ENCODE peak calls at places on chromosomes 11 and 22, in ten cellular contexts. One of them, this sample, is unnamed.

GRCh38 chr11:3340025-3340424 is 38.9 kb downstream of the ZNF195 start:
- DNase-seq in Calu3: no peak
- DNase-seq in A673: no peak
- DNase-seq in neural crest cell: no peak
- DNase-seq in tibial artery: no peak
- DNase-seq in fibroblast of lung: peak; percentile 94
- DNase-seq in fibroblast of mammary gland: peak; percentile 77
- DNase-seq in osteoblast: peak; percentile 91
- DNase-seq in progenitor cell of endocrine pancreas: no peak
- DNase-seq in lower lobe of right lung: no peak
- DNase-seq in this sample: no peak

GRCh38 chr22:35440129-35440528 is 40.2 kb downstream of the MCM5 start:
- DNase-seq in Calu3: no peak
- DNase-seq in A673: no peak
- DNase-seq in neural crest cell: no peak
- DNase-seq in tibial artery: no peak
- DNase-seq in fibroblast of lung: no peak
- DNase-seq in fibroblast of mammary gland: peak; percentile 41
- DNase-seq in osteoblast: peak; percentile 76
- DNase-seq in progenitor cell of endocrine pancreas: no peak
- DNase-seq in lower lobe of right lung: no peak
- DNase-seq in this sample: no peak

GRCh38 chr11:115051938-115052590 is 373.7 kb downstream of the NXPE2 start:
- DNase-seq in Calu3: no peak
- DNase-seq in A673: no peak
- DNase-seq in neural crest cell: no peak
- DNase-seq in tibial artery: no peak
- DNase-seq in fibroblast of lung: no peak
- DNase-seq in fibroblast of mammary gland: no peak
- DNase-seq in osteoblast: no peak
- DNase-seq in progenitor cell of endocrine pancreas: no peak
- DNase-seq in lower lobe of right lung: no peak
- DNase-seq in this sample: no peak

GRCh38 chr11:7874061-7874460 is 57.0 kb downstream of the OR10A6 start:
- DNase-seq in Calu3: no peak
- DNase-seq in A673: no peak
- DNase-seq in neural crest cell: no peak
- DNase-seq in tibial artery: no peak
- DNase-seq in fibroblast of lung: no peak
- DNase-seq in fibroblast of mammary gland: no peak
- DNase-seq in osteoblast: no peak
- DNase-seq in progenitor cell of endocrine pancreas: no peak
- DNase-seq in lower lobe of right lung: no peak
- DNase-seq in this sample: no peak

GRCh38 chr22:33110562-33111163 is 52.5 kb upstream of the SYN3 start:
- DNase-seq in Calu3: no peak
- DNase-seq in A673: no peak
- DNase-seq in neural crest cell: no peak
- DNase-seq in tibial artery: no peak
- DNase-seq in fibroblast of lung: no peak
- DNase-seq in fibroblast of mammary gland: peak; percentile 19
- DNase-seq in osteoblast: peak; percentile 58
- DNase-seq in progenitor cell of endocrine pancreas: no peak
- DNase-seq in lower lobe of right lung: no peak
- DNase-seq in this sample: no peak

GRCh38 chr22:19876314-19876940 is 21.8 kb upstream of the GNB1L start:
- DNase-seq in Calu3: no peak
- DNase-seq in A673: no peak
- DNase-seq in neural crest cell: no peak
- DNase-seq in tibial artery: no peak
- DNase-seq in fibroblast of lung: no peak
- DNase-seq in fibroblast of mammary gland: no peak
- DNase-seq in osteoblast: peak; percentile 54
- DNase-seq in progenitor cell of endocrine pancreas: no peak
- DNase-seq in lower lobe of right lung: peak; percentile 39
- DNase-seq in this sample: peak; percentile 77

GRCh38 chr11:128470081-128470480 is 117.3 kb downstream of the ETS1 start:
- DNase-seq in Calu3: no peak
- DNase-seq in A673: no peak
- DNase-seq in neural crest cell: no peak
- DNase-seq in tibial artery: no peak
- DNase-seq in fibroblast of lung: no peak
- DNase-seq in fibroblast of mammary gland: no peak
- DNase-seq in osteoblast: no peak
- DNase-seq in progenitor cell of endocrine pancreas: no peak
- DNase-seq in lower lobe of right lung: no peak
- DNase-seq in this sample: no peak

GRCh38 chr11:95262994-95263764 is 32.2 kb upstream of the SESN3 start:
- DNase-seq in Calu3: no peak
- DNase-seq in A673: no peak
- DNase-seq in neural crest cell: no peak
- DNase-seq in tibial artery: no peak
- DNase-seq in fibroblast of lung: no peak
- DNase-seq in fibroblast of mammary gland: no peak
- DNase-seq in osteoblast: no peak
- DNase-seq in progenitor cell of endocrine pancreas: no peak
- DNase-seq in lower lobe of right lung: no peak
- DNase-seq in this sample: no peak

GRCh38 chr11:119863811-119864601 is 135.0 kb upstream of the NECTIN1 start:
- DNase-seq in Calu3: no peak
- DNase-seq in A673: no peak
- DNase-seq in neural crest cell: no peak
- DNase-seq in tibial artery: no peak
- DNase-seq in fibroblast of lung: no peak
- DNase-seq in fibroblast of mammary gland: no peak
- DNase-seq in osteoblast: no peak
- DNase-seq in progenitor cell of endocrine pancreas: no peak
- DNase-seq in lower lobe of right lung: no peak
- DNase-seq in this sample: no peak

GRCh38 chr11:88491674-88492073 is 154.1 kb upstream of the CTSC start:
- DNase-seq in Calu3: no peak
- DNase-seq in A673: no peak
- DNase-seq in neural crest cell: no peak
- DNase-seq in tibial artery: no peak
- DNase-seq in fibroblast of lung: no peak
- DNase-seq in fibroblast of mammary gland: no peak
- DNase-seq in osteoblast: no peak
- DNase-seq in progenitor cell of endocrine pancreas: no peak
- DNase-seq in lower lobe of right lung: no peak
- DNase-seq in this sample: no peak

GRCh38 chr11:88489030-88489429 is 151.5 kb upstream of the CTSC start:
- DNase-seq in Calu3: no peak
- DNase-seq in A673: no peak
- DNase-seq in neural crest cell: no peak
- DNase-seq in tibial artery: no peak
- DNase-seq in fibroblast of lung: peak; percentile 57
- DNase-seq in fibroblast of mammary gland: peak; percentile 34
- DNase-seq in osteoblast: no peak
- DNase-seq in progenitor cell of endocrine pancreas: no peak
- DNase-seq in lower lobe of right lung: no peak
- DNase-seq in this sample: no peak

GRCh38 chr11:88494857-88495256 is 157.3 kb upstream of the CTSC start:
- DNase-seq in Calu3: no peak
- DNase-seq in A673: peak; percentile 15
- DNase-seq in neural crest cell: no peak
- DNase-seq in tibial artery: no peak
- DNase-seq in fibroblast of lung: no peak
- DNase-seq in fibroblast of mammary gland: no peak
- DNase-seq in osteoblast: no peak
- DNase-seq in progenitor cell of endocrine pancreas: no peak
- DNase-seq in lower lobe of right lung: no peak
- DNase-seq in this sample: no peak
- TF ChIP-seq CTCF in Calu3: no peak
- TF ChIP-seq CTCF in A673: peak; percentile 39
- TF ChIP-seq CTCF in neural crest cell: no peak
- TF ChIP-seq CTCF in tibial artery: no peak
- TF ChIP-seq CTCF in fibroblast of lung: no peak
- TF ChIP-seq CTCF in fibroblast of mammary gland: no peak
- TF ChIP-seq CTCF in osteoblast: peak; percentile 13
- TF ChIP-seq CTCF in progenitor cell of endocrine pancreas: no peak
- TF ChIP-seq CTCF in lower lobe of right lung: no peak
- TF ChIP-seq CTCF in this sample: no peak

GRCh38 chr11:63589000-63589399 is 25.2 kb downstream of the PLAAT3 start:
- DNase-seq in Calu3: no peak
- DNase-seq in A673: no peak
- DNase-seq in neural crest cell: no peak
- DNase-seq in tibial artery: no peak
- DNase-seq in fibroblast of lung: no peak
- DNase-seq in fibroblast of mammary gland: no peak
- DNase-seq in osteoblast: no peak
- DNase-seq in progenitor cell of endocrine pancreas: no peak
- DNase-seq in lower lobe of right lung: no peak
- DNase-seq in this sample: no peak

GRCh38 chr11:63598556-63598955 is 15.7 kb downstream of the PLAAT3 start:
- DNase-seq in Calu3: no peak
- DNase-seq in A673: no peak
- DNase-seq in neural crest cell: no peak
- DNase-seq in tibial artery: no peak
- DNase-seq in fibroblast of lung: no peak
- DNase-seq in fibroblast of mammary gland: no peak
- DNase-seq in osteoblast: no peak
- DNase-seq in progenitor cell of endocrine pancreas: no peak
- DNase-seq in lower lobe of right lung: no peak
- DNase-seq in this sample: no peak

GRCh38 chr11:63590024-63590788 is 24.0 kb downstream of the PLAAT3 start:
- DNase-seq in Calu3: no peak
- DNase-seq in A673: no peak
- DNase-seq in neural crest cell: no peak
- DNase-seq in tibial artery: no peak
- DNase-seq in fibroblast of lung: no peak
- DNase-seq in fibroblast of mammary gland: no peak
- DNase-seq in osteoblast: no peak
- DNase-seq in progenitor cell of endocrine pancreas: no peak
- DNase-seq in lower lobe of right lung: no peak
- DNase-seq in this sample: no peak

GRCh38 chr11:63595296-63595695 is 18.9 kb downstream of the PLAAT3 start:
- DNase-seq in Calu3: no peak
- DNase-seq in A673: no peak
- DNase-seq in neural crest cell: no peak
- DNase-seq in tibial artery: no peak
- DNase-seq in fibroblast of lung: peak; percentile 50
- DNase-seq in fibroblast of mammary gland: peak; percentile 46
- DNase-seq in osteoblast: peak; percentile 80
- DNase-seq in progenitor cell of endocrine pancreas: no peak
- DNase-seq in lower lobe of right lung: no peak
- DNase-seq in this sample: no peak

GRCh38 chr11:63592975-63593395 is 21.2 kb downstream of the PLAAT3 start:
- DNase-seq in Calu3: peak; percentile 44
- DNase-seq in A673: peak; percentile 54
- DNase-seq in neural crest cell: no peak
- DNase-seq in tibial artery: no peak
- DNase-seq in fibroblast of lung: no peak
- DNase-seq in fibroblast of mammary gland: peak; percentile 41
- DNase-seq in osteoblast: peak; percentile 89
- DNase-seq in progenitor cell of endocrine pancreas: no peak
- DNase-seq in lower lobe of right lung: no peak
- DNase-seq in this sample: no peak
- TF ChIP-seq CTCF in Calu3: peak; percentile 54
- TF ChIP-seq CTCF in A673: peak; percentile 76
- TF ChIP-seq CTCF in neural crest cell: peak; percentile 61
- TF ChIP-seq CTCF in tibial artery: peak; percentile 43
- TF ChIP-seq CTCF in fibroblast of lung: peak; percentile 63
- TF ChIP-seq CTCF in fibroblast of mammary gland: peak; percentile 74
- TF ChIP-seq CTCF in osteoblast: peak; percentile 97
- TF ChIP-seq CTCF in progenitor cell of endocrine pancreas: peak; percentile 46
- TF ChIP-seq CTCF in lower lobe of right lung: peak; percentile 40
- TF ChIP-seq CTCF in this sample: peak; percentile 75

GRCh38 chr11:133576351-133576750 is 44.0 kb upstream of the OPCML start:
- DNase-seq in Calu3: no peak
- DNase-seq in A673: no peak
- DNase-seq in neural crest cell: no peak
- DNase-seq in tibial artery: no peak
- DNase-seq in fibroblast of lung: no peak
- DNase-seq in fibroblast of mammary gland: no peak
- DNase-seq in osteoblast: peak; percentile 46
- DNase-seq in progenitor cell of endocrine pancreas: no peak
- DNase-seq in lower lobe of right lung: no peak
- DNase-seq in this sample: no peak
- TF ChIP-seq CTCF in Calu3: no peak
- TF ChIP-seq CTCF in A673: peak; percentile 37
- TF ChIP-seq CTCF in neural crest cell: peak; percentile 36
- TF ChIP-seq CTCF in tibial artery: no peak
- TF ChIP-seq CTCF in fibroblast of lung: no peak
- TF ChIP-seq CTCF in fibroblast of mammary gland: no peak
- TF ChIP-seq CTCF in osteoblast: no peak
- TF ChIP-seq CTCF in progenitor cell of endocrine pancreas: peak; percentile 23
- TF ChIP-seq CTCF in lower lobe of right lung: no peak
- TF ChIP-seq CTCF in this sample: peak; percentile 37

GRCh38 chr22:49749885-49750510 is 77.7 kb downstream of the BRD1 start:
- DNase-seq in Calu3: no peak
- DNase-seq in A673: no peak
- DNase-seq in neural crest cell: no peak
- DNase-seq in tibial artery: peak; percentile 60
- DNase-seq in fibroblast of lung: no peak
- DNase-seq in fibroblast of mammary gland: no peak
- DNase-seq in osteoblast: peak; percentile 80
- DNase-seq in progenitor cell of endocrine pancreas: no peak
- DNase-seq in lower lobe of right lung: no peak
- DNase-seq in this sample: peak; percentile 89
- TF ChIP-seq CTCF in Calu3: no peak
- TF ChIP-seq CTCF in A673: no peak
- TF ChIP-seq CTCF in neural crest cell: no peak
- TF ChIP-seq CTCF in tibial artery: no peak
- TF ChIP-seq CTCF in fibroblast of lung: no peak
- TF ChIP-seq CTCF in fibroblast of mammary gland: no peak
- TF ChIP-seq CTCF in osteoblast: no peak
- TF ChIP-seq CTCF in progenitor cell of endocrine pancreas: no peak
- TF ChIP-seq CTCF in lower lobe of right lung: no peak
- TF ChIP-seq CTCF in this sample: no peak

DNA sequence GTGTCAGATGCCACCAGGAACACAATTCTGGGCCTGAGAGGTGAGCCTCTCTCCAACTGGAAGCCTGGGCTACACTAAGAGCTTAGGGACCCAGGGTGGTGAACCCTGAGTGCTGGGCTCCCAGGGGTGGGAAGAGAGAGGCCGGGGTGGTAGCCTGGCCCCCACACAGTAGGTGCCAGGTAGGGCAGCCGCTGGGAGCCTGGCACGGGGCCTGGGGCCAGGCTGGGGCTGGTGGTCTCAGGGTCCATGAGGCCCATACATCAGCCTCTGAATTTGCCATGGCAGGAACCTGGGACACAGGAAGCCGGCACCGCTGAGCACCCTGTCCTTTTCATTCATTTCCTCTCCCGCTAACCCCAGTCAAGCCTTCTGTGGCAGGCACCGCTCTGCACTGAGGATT is 8.5 kb downstream of the MYEOV start:
- DNase-seq in Calu3: no peak
- DNase-seq in A673: no peak
- DNase-seq in neural crest cell: no peak
- DNase-seq in tibial artery: no peak
- DNase-seq in fibroblast of lung: no peak
- DNase-seq in fibroblast of mammary gland: no peak
- DNase-seq in osteoblast: peak; percentile 66
- DNase-seq in progenitor cell of endocrine pancreas: no peak
- DNase-seq in lower lobe of right lung: no peak
- DNase-seq in this sample: peak; percentile 74
- TF ChIP-seq CTCF in Calu3: no peak
- TF ChIP-seq CTCF in A673: no peak
- TF ChIP-seq CTCF in neural crest cell: no peak
- TF ChIP-seq CTCF in tibial artery: no peak
- TF ChIP-seq CTCF in fibroblast of lung: no peak
- TF ChIP-seq CTCF in fibroblast of mammary gland: no peak
- TF ChIP-seq CTCF in osteoblast: no peak
- TF ChIP-seq CTCF in progenitor cell of endocrine pancreas: no peak
- TF ChIP-seq CTCF in lower lobe of right lung: no peak
- TF ChIP-seq CTCF in this sample: no peak

This sample was measured in chondrocyte.